ENCODE peak calls at places on chromosomes 16 and 17, in five cellular contexts. T, V, E, P and Q are unnamed samples.

GRCh38 chr16:46830902-46831647 is at the start of gene C16orf87:
- DNase-seq in T (peak; percentile 92), V (peak; percentile 92), E (peak; percentile 88), P (peak; percentile 91), Q (peak; percentile 94)

GRCh38 chr16:13957197-13958078 is 37.5 kb downstream of the ERCC4 start:
- DNase-seq in T (peak; percentile 54), V (peak; percentile 76), E (peak; percentile 73), P (peak; percentile 90), Q (peak; percentile 56)

GRCh38 chr17:30002088-30002487 is 60.7 kb downstream of the EFCAB5 start:
- DNase-seq in T (no peak), V (no peak), E (no peak), P (no peak), Q (no peak)

GRCh38 chr17:62869885-62870580 is 61.9 kb upstream of the MARCHF10 start:
- DNase-seq in T (no peak), V (no peak), E (no peak), P (peak; percentile 32), Q (peak; percentile 29)

GRCh38 chr17:49076575-49077384 is 55.8 kb upstream of the B4GALNT2 start:
- DNase-seq in T (no peak), V (no peak), E (no peak), P (peak; percentile 89), Q (no peak)

GRCh38 chr17:77631307-77631706 is 327.2 kb upstream of the TNRC6C start:
- DNase-seq in T (no peak), V (no peak), E (no peak), P (no peak), Q (no peak)

GRCh38 chr17:13429201-13429600 is 172.5 kb downstream of the HS3ST3A1 start:
- DNase-seq in T (no peak), V (no peak), E (no peak), P (peak; percentile 90), Q (no peak)

GRCh38 chr17:70041061-70041460 is 34.0 kb upstream of the KCNJ16 start:
- DNase-seq in T (no peak), V (no peak), E (no peak), P (no peak), Q (no peak)

GRCh38 chr16:86970726-86971125 is 346.5 kb downstream of the C16orf95 start:
- DNase-seq in T (no peak), V (no peak), E (no peak), P (no peak), Q (no peak)

GRCh38 chr17:21286771-21287702 is 2.5 kb downstream of the MAP2K3 start:
- DNase-seq in T (no peak), V (no peak), E (no peak), P (no peak), Q (peak; percentile 40)

GRCh38 chr17:34579017-34579946 is at the start of gene TMEM132E:
- DNase-seq in T (peak; percentile 29), V (peak; percentile 30), E (peak; percentile 46), P (peak; percentile 5), Q (peak; percentile 50)

GRCh38 chr17:67376892-67377726 is at the start of gene PITPNC1:
- DNase-seq in T (peak; percentile 89), V (peak; percentile 80), E (peak; percentile 87), P (peak; percentile 86), Q (peak; percentile 90)
- TF ChIP-seq CTCF in T (peak; percentile 24), V (no peak), E (no peak), P (peak; percentile 8), Q (no peak)

DNA sequence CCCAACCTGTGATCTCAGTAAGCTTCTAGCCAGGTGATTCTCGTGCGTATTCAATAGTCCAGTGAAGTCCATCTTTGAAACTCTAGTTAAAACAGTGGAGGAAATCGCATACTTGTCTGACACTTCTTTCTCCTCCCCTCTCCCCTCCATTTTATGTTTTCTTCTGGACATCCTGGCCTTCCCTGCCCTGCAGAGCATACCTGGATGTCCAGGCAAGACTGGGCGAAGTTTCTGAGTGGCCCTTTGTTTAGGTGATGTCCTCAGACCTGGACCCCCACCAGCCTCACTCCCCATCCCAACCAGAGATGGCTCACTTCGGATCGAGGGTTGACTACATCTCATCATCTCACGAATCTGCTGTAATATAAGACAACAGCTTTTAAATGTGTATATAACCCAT is 65.7 kb downstream of the CCDC182 start:
- DNase-seq in T (no peak), V (no peak), E (no peak), P (no peak), Q (no peak)
- TF ChIP-seq CTCF in T (no peak), V (no peak), E (no peak), P (no peak), Q (no peak)

DNA sequence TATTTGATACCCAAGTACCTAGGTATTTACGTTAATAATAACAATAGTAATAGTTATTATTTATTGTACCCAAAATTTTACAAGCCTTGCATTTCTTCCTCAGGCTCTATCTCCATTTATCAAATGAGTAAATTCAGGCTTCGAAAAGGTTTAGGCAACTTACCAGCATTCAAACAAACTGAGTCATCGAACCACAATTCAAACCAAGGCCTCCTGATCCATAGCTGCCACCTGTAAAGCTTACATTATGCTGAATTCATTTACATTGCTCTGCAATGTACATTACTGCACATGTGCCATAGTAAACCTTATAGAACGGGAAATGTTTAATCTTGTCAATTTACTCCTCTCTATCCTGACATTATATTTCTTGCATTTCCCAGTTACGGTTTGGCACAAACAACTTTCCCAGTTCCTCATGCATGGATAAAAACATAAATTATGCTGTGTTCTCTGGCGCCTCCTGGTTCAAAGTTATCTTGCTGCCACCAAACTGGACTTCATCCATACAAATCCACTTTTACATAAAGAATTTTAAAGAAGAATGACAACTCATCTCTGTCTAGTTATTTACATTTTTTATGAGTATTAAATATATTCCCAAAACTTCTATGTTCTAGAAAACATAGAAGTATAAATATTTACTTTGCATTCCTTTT is 360.6 kb upstream of the SOX9 start:
- DNase-seq in T (no peak), V (no peak), E (no peak), P (no peak), Q (no peak)
- TF ChIP-seq CTCF in T (no peak), V (no peak), E (no peak), P (no peak), Q (no peak)

GRCh38 chr17:80454557-80455327 is 21.7 kb downstream of the NPTX1 start:
- DNase-seq in T (peak; percentile 97), V (peak; percentile 98), E (peak; percentile 96), P (peak; percentile 95), Q (peak; percentile 99)
- TF ChIP-seq CTCF in T (no peak), V (no peak), E (no peak), P (no peak), Q (no peak)

GRCh38 chr16:521381-522210 is 5.9 kb upstream of the CAPN15 start:
- DNase-seq in T (no peak), V (no peak), E (no peak), P (no peak), Q (no peak)
- TF ChIP-seq CTCF in T (no peak), V (no peak), E (no peak), P (no peak), Q (no peak)

GRCh38 chr16:20957153-20957552 is 56.6 kb downstream of the LYRM1 start:
- DNase-seq in T (no peak), V (no peak), E (no peak), P (no peak), Q (no peak)

GRCh38 chr16:20952144-20952797 is 51.7 kb downstream of the LYRM1 start:
- DNase-seq in T (no peak), V (no peak), E (no peak), P (no peak), Q (no peak)

GRCh38 chr16:20954574-20954973 is 54.0 kb downstream of the LYRM1 start:
- DNase-seq in T (no peak), V (no peak), E (no peak), P (no peak), Q (no peak)

GRCh38 chr16:20960899-20961298 is 60.3 kb downstream of the LYRM1 start:
- DNase-seq in T (no peak), V (no peak), E (no peak), P (no peak), Q (no peak)

GRCh38 chr16:20956319-20956718 is 55.7 kb downstream of the LYRM1 start:
- DNase-seq in T (no peak), V (no peak), E (no peak), P (peak; percentile 37), Q (no peak)
- TF ChIP-seq CTCF in T (no peak), V (no peak), E (no peak), P (no peak), Q (no peak)

DNA sequence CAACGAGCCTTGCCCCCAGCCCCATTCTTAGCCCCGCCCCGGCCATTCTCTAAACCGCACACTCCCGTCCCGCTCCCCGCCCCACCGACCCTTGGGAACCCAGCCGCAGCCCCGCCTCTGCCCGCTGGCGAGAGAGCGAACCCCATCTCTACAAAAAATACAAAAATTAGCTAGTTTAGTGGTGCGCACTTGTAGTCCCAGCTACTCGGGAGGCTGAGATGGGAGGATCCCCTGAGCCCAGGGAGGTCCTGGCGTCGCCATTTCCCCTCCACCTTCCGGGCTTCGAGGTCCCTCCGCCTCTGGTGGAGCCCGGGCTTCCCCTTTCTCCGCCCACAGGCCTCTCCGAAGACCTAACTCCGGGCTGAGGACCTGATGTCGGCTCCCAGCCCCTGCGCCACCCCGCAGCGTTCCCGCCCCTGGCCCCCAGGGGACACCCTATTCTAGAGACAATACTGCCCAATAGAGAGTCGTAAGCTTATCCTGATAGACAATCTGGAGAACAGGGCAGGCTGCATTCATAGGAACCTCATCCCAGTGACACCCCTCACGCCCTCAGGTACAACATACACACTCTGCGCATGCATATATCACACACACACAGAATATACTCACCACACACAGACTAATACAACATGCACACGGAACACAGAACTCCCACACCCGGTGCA is 483 bp upstream of the PROCA1 start:
- DNase-seq in T (peak; percentile 55), V (peak; percentile 52), E (no peak), P (no peak), Q (peak; percentile 87)
- TF ChIP-seq CTCF in T (no peak), V (no peak), E (no peak), P (no peak), Q (no peak)

GRCh38 chr17:39744836-39745215 is 7.1 kb downstream of the GRB7 start:
- DNase-seq in T (no peak), V (no peak), E (no peak), P (no peak), Q (no peak)
- TF ChIP-seq CTCF in T (no peak), V (no peak), E (no peak), P (no peak), Q (no peak)

GRCh38 chr16:57993897-57994296 is 6.6 kb downstream of the ZNF319 start:
- DNase-seq in T (no peak), V (no peak), E (no peak), P (no peak), Q (no peak)

GRCh38 chr16:57993452-57993851 is 7.0 kb downstream of the ZNF319 start:
- DNase-seq in T (no peak), V (no peak), E (no peak), P (no peak), Q (no peak)

GRCh38 chr16:57994361-57994760 is 6.1 kb downstream of the ZNF319 start:
- DNase-seq in T (no peak), V (no peak), E (no peak), P (no peak), Q (no peak)

GRCh38 chr16:57995721-57996405 is 4.6 kb downstream of the ZNF319 start:
- DNase-seq in T (no peak), V (no peak), E (no peak), P (no peak), Q (no peak)

DNA sequence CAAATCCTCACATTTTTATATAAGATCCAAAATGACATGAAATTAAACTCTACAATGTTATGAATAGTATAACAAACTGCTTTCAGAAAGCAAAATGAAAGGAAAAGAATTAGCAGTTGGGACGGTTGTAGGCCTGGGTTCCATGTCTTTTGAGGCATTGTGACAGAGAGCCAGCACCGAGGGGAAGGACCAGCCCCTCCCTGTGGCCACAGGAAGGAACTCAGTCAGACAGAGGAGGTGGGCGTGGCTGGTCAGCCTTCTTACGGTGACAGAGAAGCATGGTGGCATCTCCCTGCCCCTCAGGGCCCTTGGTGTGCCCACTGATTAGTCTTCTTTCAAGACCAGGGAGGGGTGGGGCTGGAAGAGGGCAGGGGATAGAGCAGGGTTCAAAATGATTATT is 5.7 kb downstream of the ZNF319 start:
- DNase-seq in T (peak; percentile 47), V (no peak), E (no peak), P (peak; percentile 11), Q (peak; percentile 66)
- TF ChIP-seq CTCF in T (peak; percentile 49), V (no peak), E (no peak), P (peak; percentile 43), Q (peak; percentile 21)